ENCODE peak calls at places on chromosomes 12 and 14, in four cellular contexts. One of them, this sample, is unnamed.

GRCh38 chr14:38079886-38080285 is 127.8 kb upstream of the SSTR1 start:
- DNase-seq in neural progenitor cell: no peak
- DNase-seq in HCT116: no peak
- DNase-seq in SK-N-SH: no peak
- DNase-seq in this sample: no peak

GRCh38 chr12:107486140-107486892 is 199.3 kb upstream of the PWP1 start:
- DNase-seq in neural progenitor cell: no peak
- DNase-seq in HCT116: no peak
- DNase-seq in SK-N-SH: no peak
- DNase-seq in this sample: no peak

GRCh38 chr12:122870867-122871664 is 24.9 kb downstream of the VPS37B start:
- DNase-seq in neural progenitor cell: peak
- DNase-seq in HCT116: no peak
- DNase-seq in SK-N-SH: peak
- DNase-seq in this sample: no peak

GRCh38 chr14:68921666-68922065 is 57.4 kb downstream of the ACTN1 start:
- DNase-seq in neural progenitor cell: no peak
- DNase-seq in HCT116: no peak
- DNase-seq in SK-N-SH: no peak
- DNase-seq in this sample: no peak

GRCh38 chr14:71905031-71905430 is 27.2 kb upstream of the RGS6 start:
- DNase-seq in neural progenitor cell: no peak
- DNase-seq in HCT116: no peak
- DNase-seq in SK-N-SH: no peak
- DNase-seq in this sample: no peak

GRCh38 chr12:92827836-92828431 is 101.2 kb downstream of the EEA1 start:
- DNase-seq in neural progenitor cell: peak
- DNase-seq in HCT116: peak
- DNase-seq in SK-N-SH: peak
- DNase-seq in this sample: peak

GRCh38 chr12:54383041-54383609 is 1.4 kb downstream of the ZNF385A start:
- DNase-seq in neural progenitor cell: no peak
- DNase-seq in HCT116: no peak
- DNase-seq in SK-N-SH: no peak
- DNase-seq in this sample: peak

GRCh38 chr12:75706786-75707605 is 195.6 kb upstream of the KRR1 start:
- DNase-seq in neural progenitor cell: no peak
- DNase-seq in HCT116: no peak
- DNase-seq in SK-N-SH: peak
- DNase-seq in this sample: no peak

GRCh38 chr12:2329811-2330210 is 277.0 kb downstream of the CACNA1C start:
- DNase-seq in neural progenitor cell: no peak
- DNase-seq in HCT116: no peak
- DNase-seq in SK-N-SH: no peak
- DNase-seq in this sample: no peak

GRCh38 chr12:57576613-57577160 is 14.3 kb upstream of the PIP4K2C start:
- DNase-seq in neural progenitor cell: no peak
- DNase-seq in HCT116: no peak
- DNase-seq in SK-N-SH: no peak
- DNase-seq in this sample: peak

GRCh38 chr12:24423611-24424010 is 474.1 kb upstream of the SOX5 start:
- DNase-seq in neural progenitor cell: no peak
- DNase-seq in HCT116: no peak
- DNase-seq in SK-N-SH: no peak
- DNase-seq in this sample: no peak

GRCh38 chr14:100051543-100051942 is 13.7 kb upstream of the EVL start:
- DNase-seq in neural progenitor cell: no peak
- DNase-seq in HCT116: no peak
- DNase-seq in SK-N-SH: no peak
- DNase-seq in this sample: no peak

GRCh38 chr12:19895609-19896008 is 456.3 kb downstream of the AEBP2 start:
- DNase-seq in neural progenitor cell: no peak
- DNase-seq in HCT116: no peak
- DNase-seq in SK-N-SH: no peak
- DNase-seq in this sample: no peak

GRCh38 chr12:49049566-49050224 is 10.9 kb downstream of the KMT2D start:
- DNase-seq in neural progenitor cell: no peak
- DNase-seq in HCT116: no peak
- DNase-seq in SK-N-SH: no peak
- DNase-seq in this sample: peak
- TF ChIP-seq EZH2phosphoT487 in neural progenitor cell: no peak
- TF ChIP-seq EZH2phosphoT487 in HCT116: no peak
- TF ChIP-seq EZH2phosphoT487 in SK-N-SH: no peak
- TF ChIP-seq EZH2phosphoT487 in this sample: no peak

GRCh38 chr12:11568762-11569478 is 80.6 kb upstream of the ETV6 start:
- DNase-seq in neural progenitor cell: no peak
- DNase-seq in HCT116: no peak
- DNase-seq in SK-N-SH: no peak
- DNase-seq in this sample: no peak

GRCh38 chr12:11564984-11565651 is 84.4 kb upstream of the ETV6 start:
- DNase-seq in neural progenitor cell: no peak
- DNase-seq in HCT116: no peak
- DNase-seq in SK-N-SH: no peak
- DNase-seq in this sample: no peak

GRCh38 chr12:11565752-11566151 is 83.7 kb upstream of the ETV6 start:
- DNase-seq in neural progenitor cell: no peak
- DNase-seq in HCT116: no peak
- DNase-seq in SK-N-SH: no peak
- DNase-seq in this sample: no peak

GRCh38 chr12:11563785-11564739 is 85.4 kb upstream of the ETV6 start:
- DNase-seq in neural progenitor cell: no peak
- DNase-seq in HCT116: no peak
- DNase-seq in SK-N-SH: no peak
- DNase-seq in this sample: no peak

DNA sequence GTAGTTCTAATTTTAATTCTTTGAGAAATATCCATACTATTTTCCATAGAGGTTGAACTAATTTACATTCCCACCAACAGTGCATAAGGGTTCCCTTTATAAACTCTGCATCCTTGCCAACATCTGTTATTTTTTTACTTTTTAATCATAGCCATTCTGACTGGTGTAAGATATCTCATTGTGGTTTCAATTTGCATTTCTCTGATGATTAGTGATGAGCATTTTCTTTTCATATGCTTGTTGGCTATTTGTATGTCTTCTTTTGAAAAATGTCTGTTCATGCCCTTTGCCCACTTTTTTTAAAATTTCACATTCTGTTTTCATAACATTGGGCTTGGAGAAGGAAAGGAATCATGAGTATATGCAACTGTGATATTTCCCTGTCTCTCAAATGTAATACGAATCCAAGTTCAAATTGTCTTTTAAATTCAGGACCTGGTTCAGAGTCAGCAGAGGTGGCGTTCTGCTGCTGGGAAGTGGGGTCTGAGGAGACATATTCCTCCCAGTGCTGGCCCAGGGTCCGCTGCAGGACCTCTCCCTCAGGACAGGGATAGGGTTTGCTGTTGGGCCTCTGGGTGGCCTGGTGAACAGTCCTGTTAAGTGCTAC is 81.2 kb upstream of the ETV6 start:
- DNase-seq in neural progenitor cell: no peak
- DNase-seq in HCT116: no peak
- DNase-seq in SK-N-SH: no peak
- DNase-seq in this sample: no peak
- H3K9ac ChIP-seq in neural progenitor cell: no peak
- H3K9ac ChIP-seq in HCT116: no peak
- H3K9ac ChIP-seq in SK-N-SH: no peak
- H3K9ac ChIP-seq in this sample: no peak

GRCh38 chr14:94345344-94346072 is 22.4 kb upstream of the SERPINA6 start:
- DNase-seq in neural progenitor cell: no peak
- DNase-seq in HCT116: peak
- DNase-seq in SK-N-SH: no peak
- DNase-seq in this sample: peak
- TF ChIP-seq EZH2phosphoT487 in neural progenitor cell: no peak
- TF ChIP-seq EZH2phosphoT487 in HCT116: no peak
- TF ChIP-seq EZH2phosphoT487 in SK-N-SH: no peak
- TF ChIP-seq EZH2phosphoT487 in this sample: no peak

DNA sequence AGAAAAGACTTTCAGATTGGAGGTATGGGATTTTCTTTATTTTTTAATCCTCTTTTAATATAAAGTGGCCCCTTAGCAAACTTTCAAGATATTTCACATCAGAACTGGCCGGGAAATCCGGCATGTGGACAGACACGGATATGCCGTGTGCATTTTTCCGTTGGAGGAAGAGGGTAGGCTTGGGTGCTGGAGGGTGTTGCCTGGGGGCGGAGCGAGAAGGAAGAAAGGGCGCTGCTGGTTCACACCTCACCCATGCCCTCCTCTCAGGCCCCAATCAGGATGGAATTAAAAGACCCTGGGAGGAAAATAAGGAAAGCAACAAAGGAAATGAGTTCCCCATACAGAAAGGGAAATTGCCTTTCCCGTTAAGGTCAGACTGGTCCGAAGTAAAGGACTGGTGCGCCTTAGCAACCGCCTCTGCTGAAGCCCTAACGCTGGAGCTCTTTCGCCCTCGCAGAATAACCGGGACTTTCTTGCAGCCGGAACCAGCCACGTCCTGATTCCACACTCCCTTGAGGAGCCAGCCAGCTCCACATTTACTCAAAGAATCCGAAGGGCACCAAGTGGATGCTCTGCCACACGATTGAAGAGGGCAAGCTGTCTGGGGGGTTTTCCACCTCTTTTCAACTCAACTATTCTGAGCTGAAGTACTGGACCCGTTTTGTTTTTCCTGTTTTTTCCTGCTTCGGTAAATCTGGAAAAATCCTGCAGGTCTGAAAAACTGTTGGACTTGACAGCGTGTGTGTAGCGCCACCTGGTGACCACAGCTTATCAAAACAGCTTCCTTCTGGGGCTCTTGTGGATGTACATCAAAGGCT is 37.8 kb upstream of the BCL2L14 start:
- DNase-seq in neural progenitor cell: peak
- DNase-seq in HCT116: peak
- DNase-seq in SK-N-SH: peak
- DNase-seq in this sample: peak
- H3K9ac ChIP-seq in neural progenitor cell: no peak
- H3K9ac ChIP-seq in HCT116: no peak
- H3K9ac ChIP-seq in SK-N-SH: no peak
- H3K9ac ChIP-seq in this sample: peak

GRCh38 chr12:104524026-104524425 is 67.3 kb downstream of the CHST11 start:
- DNase-seq in neural progenitor cell: no peak
- DNase-seq in HCT116: no peak
- DNase-seq in SK-N-SH: no peak
- DNase-seq in this sample: no peak
- TF ChIP-seq EZH2phosphoT487 in neural progenitor cell: no peak
- TF ChIP-seq EZH2phosphoT487 in HCT116: no peak
- TF ChIP-seq EZH2phosphoT487 in SK-N-SH: no peak
- TF ChIP-seq EZH2phosphoT487 in this sample: no peak

GRCh38 chr12:127162902-127163301 is 1104.1 kb upstream of the TMEM132C start:
- DNase-seq in neural progenitor cell: no peak
- DNase-seq in HCT116: no peak
- DNase-seq in SK-N-SH: no peak
- DNase-seq in this sample: peak
- H3K9ac ChIP-seq in neural progenitor cell: no peak
- H3K9ac ChIP-seq in HCT116: no peak
- H3K9ac ChIP-seq in SK-N-SH: no peak
- H3K9ac ChIP-seq in this sample: peak

DNA sequence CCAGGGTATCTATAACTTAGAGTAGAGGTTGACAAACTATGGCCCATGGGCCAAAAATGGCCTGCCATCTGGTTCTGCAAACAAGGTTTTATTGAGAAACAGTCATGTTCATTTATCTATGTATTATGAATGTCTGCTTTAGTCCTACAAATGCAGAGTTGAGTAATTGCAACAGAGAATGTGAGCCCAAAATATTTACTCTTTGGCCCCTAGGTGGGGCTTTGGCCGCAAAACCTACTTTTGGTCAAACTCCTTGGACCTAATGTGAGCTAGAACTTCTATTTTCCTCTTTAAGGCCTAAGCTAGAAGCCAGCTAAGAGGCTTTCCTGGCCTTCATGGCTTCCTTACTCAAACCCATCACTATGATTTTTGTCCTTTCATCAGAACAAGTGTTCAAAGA is 379.1 kb downstream of the NELL2 start:
- DNase-seq in neural progenitor cell: peak
- DNase-seq in HCT116: no peak
- DNase-seq in SK-N-SH: no peak
- DNase-seq in this sample: peak
- TF ChIP-seq EZH2phosphoT487 in neural progenitor cell: no peak
- TF ChIP-seq EZH2phosphoT487 in HCT116: no peak
- TF ChIP-seq EZH2phosphoT487 in SK-N-SH: no peak
- TF ChIP-seq EZH2phosphoT487 in this sample: no peak

DNA sequence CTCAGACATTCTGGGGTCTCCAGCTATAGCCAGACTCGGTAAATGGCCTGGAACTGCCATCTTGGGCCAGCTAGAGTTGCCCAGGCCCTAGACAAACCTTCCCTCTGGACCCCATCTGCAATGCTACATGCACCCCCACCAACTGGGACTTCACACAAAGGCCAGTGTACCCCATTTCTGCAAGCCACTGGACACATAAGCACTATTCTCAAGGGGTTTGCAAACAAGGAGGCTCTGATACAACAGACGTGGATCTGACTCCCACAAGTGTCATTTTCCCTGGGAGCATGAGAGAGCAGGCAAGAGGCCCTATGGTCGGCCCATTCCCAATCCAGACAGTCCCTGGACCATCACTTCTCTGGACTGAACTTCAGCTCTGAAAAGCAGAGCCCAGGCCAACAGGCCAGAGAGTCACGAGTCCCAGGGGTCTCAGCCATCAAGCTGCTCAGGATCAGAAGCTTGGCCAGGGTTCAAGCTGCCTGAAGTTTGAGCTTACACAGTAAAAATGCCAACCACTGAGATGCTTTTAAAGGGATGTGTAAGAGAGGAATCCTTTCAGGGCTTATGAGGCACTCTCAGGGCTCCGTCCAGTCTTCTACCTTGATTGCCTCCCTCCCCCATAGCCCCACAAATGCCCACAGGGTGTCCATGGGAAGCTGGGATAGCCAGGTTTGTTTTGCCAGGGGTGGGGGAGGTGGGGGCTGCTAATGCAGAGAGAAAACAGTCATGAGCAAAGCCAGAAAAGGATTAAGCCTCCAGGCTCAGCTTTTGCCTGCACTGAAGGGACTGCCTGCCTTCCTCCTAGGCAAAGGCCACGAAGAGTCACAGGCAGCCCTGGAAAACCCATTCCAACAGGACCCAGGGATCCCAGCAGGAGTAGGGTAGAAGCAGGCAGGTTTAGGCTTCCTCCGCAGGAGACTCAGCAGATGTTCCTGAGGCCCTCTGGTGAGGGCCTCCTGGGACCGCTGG is 31.7 kb upstream of the PNMA1 start:
- DNase-seq in neural progenitor cell: no peak
- DNase-seq in HCT116: no peak
- DNase-seq in SK-N-SH: peak
- DNase-seq in this sample: no peak
- H3K9ac ChIP-seq in neural progenitor cell: no peak
- H3K9ac ChIP-seq in HCT116: peak
- H3K9ac ChIP-seq in SK-N-SH: no peak
- H3K9ac ChIP-seq in this sample: no peak

GRCh38 chr12:68080577-68080976 is 79.0 kb downstream of the IFNG start:
- DNase-seq in neural progenitor cell: peak
- DNase-seq in HCT116: no peak
- DNase-seq in SK-N-SH: no peak
- DNase-seq in this sample: no peak
- TF ChIP-seq EZH2phosphoT487 in neural progenitor cell: no peak
- TF ChIP-seq EZH2phosphoT487 in HCT116: no peak
- TF ChIP-seq EZH2phosphoT487 in SK-N-SH: no peak
- TF ChIP-seq EZH2phosphoT487 in this sample: no peak

GRCh38 chr14:97301931-97302559 is 504.9 kb downstream of the VRK1 start:
- DNase-seq in neural progenitor cell: peak
- DNase-seq in HCT116: no peak
- DNase-seq in SK-N-SH: no peak
- DNase-seq in this sample: no peak

GRCh38 chr14:97311411-97311810 is 514.2 kb downstream of the VRK1 start:
- DNase-seq in neural progenitor cell: no peak
- DNase-seq in HCT116: no peak
- DNase-seq in SK-N-SH: no peak
- DNase-seq in this sample: no peak

GRCh38 chr14:97306133-97306784 is 509.1 kb downstream of the VRK1 start:
- DNase-seq in neural progenitor cell: no peak
- DNase-seq in HCT116: no peak
- DNase-seq in SK-N-SH: no peak
- DNase-seq in this sample: no peak

GRCh38 chr14:97306785-97307246 is 509.6 kb downstream of the VRK1 start:
- DNase-seq in neural progenitor cell: no peak
- DNase-seq in HCT116: no peak
- DNase-seq in SK-N-SH: no peak
- DNase-seq in this sample: peak
- H3K9ac ChIP-seq in neural progenitor cell: no peak
- H3K9ac ChIP-seq in HCT116: no peak
- H3K9ac ChIP-seq in SK-N-SH: no peak
- H3K9ac ChIP-seq in this sample: no peak